ENCODE peak calls at places on chromosome 20, in five cellular contexts. W, G, T, F and J are unnamed samples.

GRCh38 chr20:42191140-42191860 is 573.1 kb upstream of the CHD6 start:
- DNase-seq in W (no peak), G (no peak), T (no peak), F (no peak), J (peak)

GRCh38 chr20:15895560-15896084 is 677.6 kb downstream of the KIF16B start:
- DNase-seq in W (peak), G (no peak), T (no peak), F (no peak), J (no peak)

GRCh38 chr20:17542993-17543412 is 11.8 kb upstream of the BFSP1 start:
- DNase-seq in W (no peak), G (no peak), T (no peak), F (no peak), J (no peak)

GRCh38 chr20:42276718-42277117 is 658.5 kb upstream of the CHD6 start:
- DNase-seq in W (no peak), G (no peak), T (no peak), F (no peak), J (no peak)

GRCh38 chr20:51388227-51388626 is 154.3 kb downstream of the NFATC2 start:
- DNase-seq in W (no peak), G (no peak), T (no peak), F (no peak), J (peak)

GRCh38 chr20:60589624-60590023 is 631.4 kb downstream of the CDH26 start:
- DNase-seq in W (no peak), G (peak), T (no peak), F (peak), J (no peak)

GRCh38 chr20:32439132-32439829 is 81.2 kb downstream of the ASXL1 start:
- DNase-seq in W (no peak), G (no peak), T (no peak), F (no peak), J (no peak)

GRCh38 chr20:46621492-46621891 is 29.8 kb downstream of the SLC13A3 start:
- DNase-seq in W (no peak), G (no peak), T (no peak), F (no peak), J (no peak)

GRCh38 chr20:44097521-44098255 is 89.3 kb downstream of the JPH2 start:
- DNase-seq in W (no peak), G (no peak), T (peak), F (peak), J (no peak)

GRCh38 chr20:41125530-41126457 is 11.5 kb upstream of the PLCG1 start:
- DNase-seq in W (no peak), G (no peak), T (no peak), F (no peak), J (no peak)

GRCh38 chr20:18831830-18832229 is 18.2 kb downstream of the SCP2D1 start:
- DNase-seq in W (no peak), G (no peak), T (no peak), F (no peak), J (no peak)

GRCh38 chr20:25296094-25297093 is 48.5 kb downstream of the PYGB start:
- DNase-seq in W (no peak), G (peak), T (peak), F (peak), J (peak)

GRCh38 chr20:8073024-8073832 is 53.7 kb upstream of the TMX4 start:
- DNase-seq in W (no peak), G (peak), T (peak), F (no peak), J (peak)

GRCh38 chr20:22920898-22921297 is 114.2 kb upstream of the SSTR4 start:
- DNase-seq in W (no peak), G (no peak), T (no peak), F (no peak), J (no peak)

GRCh38 chr20:50331469-50332251 is 141.0 kb downstream of the CEBPB start:
- DNase-seq in W (no peak), G (no peak), T (peak), F (no peak), J (no peak)

GRCh38 chr20:57829336-57829735 is 119.5 kb upstream of the PMEPA1 start:
- DNase-seq in W (no peak), G (no peak), T (no peak), F (no peak), J (no peak)

GRCh38 chr20:52402514-52402913 is 210.9 kb upstream of the ZFP64 start:
- DNase-seq in W (no peak), G (no peak), T (no peak), F (no peak), J (no peak)

GRCh38 chr20:51930775-51931174 is 128.5 kb upstream of the SALL4 start:
- DNase-seq in W (no peak), G (no peak), T (no peak), F (no peak), J (peak)

GRCh38 chr20:24770628-24771556 is 178.2 kb upstream of the CST7 start:
- DNase-seq in W (no peak), G (no peak), T (no peak), F (no peak), J (no peak)

GRCh38 chr20:47700327-47700726 is 85.0 kb downstream of the SULF2 start:
- DNase-seq in W (no peak), G (no peak), T (no peak), F (no peak), J (no peak)

GRCh38 chr20:57928181-57928967 is 218.6 kb upstream of the PMEPA1 start:
- DNase-seq in W (no peak), G (no peak), T (no peak), F (no peak), J (peak)

GRCh38 chr20:61500791-61501321 is 248.8 kb downstream of the CDH4 start:
- DNase-seq in W (no peak), G (peak), T (no peak), F (no peak), J (no peak)

GRCh38 chr20:24910461-24910860 is 38.6 kb upstream of the CST7 start:
- DNase-seq in W (no peak), G (no peak), T (no peak), F (no peak), J (no peak)

GRCh38 chr20:52943185-52943841 is 28.8 kb upstream of the TSHZ2 start:
- DNase-seq in W (no peak), G (no peak), T (peak), F (no peak), J (no peak)

GRCh38 chr20:62740286-62741141 is 31.9 kb downstream of the NTSR1 start:
- DNase-seq in W (peak), G (no peak), T (peak), F (peak), J (peak)

GRCh38 chr20:34437330-34437986 is 74.4 kb downstream of the ITCH start:
- DNase-seq in W (no peak), G (no peak), T (no peak), F (no peak), J (no peak)
- TF ChIP-seq JUNB in W (no peak), G (no peak), T (no peak), F (no peak), J (no peak)

DNA sequence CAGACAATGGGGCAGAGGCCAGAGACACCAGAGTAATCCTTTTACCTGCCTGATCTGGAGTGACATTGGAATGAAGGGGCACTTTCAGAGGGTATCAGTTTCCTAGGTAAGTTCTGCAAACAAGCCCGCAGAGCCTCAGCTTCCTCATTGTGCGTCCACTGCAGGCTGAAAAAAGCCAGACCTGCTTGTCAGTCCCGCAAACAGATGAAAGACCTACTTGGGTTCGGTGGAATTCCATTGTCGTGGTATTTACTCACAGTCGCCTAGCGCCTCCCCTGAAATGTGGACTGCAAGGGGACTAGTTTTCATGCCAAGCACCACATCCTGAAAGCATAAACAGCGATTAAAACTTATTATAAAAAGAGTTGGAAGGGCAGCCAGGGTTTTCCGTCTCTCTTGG is 121.5 kb downstream of the PAX1 start:
- DNase-seq in W (no peak), G (peak), T (peak), F (no peak), J (no peak)
- H3K4me2 ChIP-seq in W (no peak), G (no peak), T (no peak), F (no peak), J (no peak)

GRCh38 chr20:38242848-38243449 is 17.6 kb downstream of the KIAA1755 start:
- DNase-seq in W (no peak), G (peak), T (peak), F (peak), J (peak)

GRCh38 chr20:38238834-38239233 is 21.7 kb downstream of the KIAA1755 start:
- DNase-seq in W (no peak), G (no peak), T (no peak), F (no peak), J (no peak)

GRCh38 chr20:38239406-38239805 is 21.1 kb downstream of the KIAA1755 start:
- DNase-seq in W (no peak), G (no peak), T (no peak), F (no peak), J (no peak)

GRCh38 chr20:38241201-38241600 is 19.3 kb downstream of the KIAA1755 start:
- DNase-seq in W (no peak), G (no peak), T (no peak), F (no peak), J (no peak)

DNA sequence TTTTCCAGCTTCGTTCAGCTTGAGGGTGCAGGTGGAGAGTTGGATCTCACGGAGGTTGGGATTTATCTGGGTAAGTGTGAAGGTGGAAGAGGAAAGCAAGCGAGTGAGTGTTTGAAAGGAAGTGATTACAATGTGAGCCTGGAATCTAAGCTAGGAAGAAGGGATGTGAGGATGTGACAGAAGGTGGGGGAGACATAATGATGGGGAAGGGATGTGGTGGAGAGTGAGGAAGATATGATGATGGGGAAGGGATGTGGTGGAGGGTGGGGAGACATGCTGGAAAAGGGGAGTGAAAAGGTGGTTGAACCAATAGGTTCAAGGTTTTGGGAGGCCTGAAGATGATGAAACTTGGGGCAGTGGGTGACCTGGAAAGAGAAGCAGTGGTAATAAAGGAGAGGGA is 23.2 kb downstream of the KIAA1755 start:
- DNase-seq in W (no peak), G (no peak), T (no peak), F (no peak), J (no peak)
- TF ChIP-seq JUNB in W (no peak), G (no peak), T (no peak), F (no peak), J (no peak)

GRCh38 chr20:4593149-4593525 is 128.6 kb upstream of the PRND start:
- DNase-seq in W (no peak), G (no peak), T (no peak), F (no peak), J (no peak)
- H3K4me2 ChIP-seq in W (no peak), G (peak), T (peak), F (no peak), J (peak)

GRCh38 chr20:12682613-12683012 is 326.2 kb upstream of the SPTLC3 start:
- DNase-seq in W (no peak), G (no peak), T (no peak), F (no peak), J (no peak)
- TF ChIP-seq JUNB in W (no peak), G (no peak), T (no peak), F (no peak), J (no peak)

GRCh38 chr20:5312518-5312917 is 4.2 kb downstream of the PROKR2 start:
- DNase-seq in W (no peak), G (no peak), T (no peak), F (no peak), J (no peak)
- H3K4me2 ChIP-seq in W (no peak), G (no peak), T (no peak), F (no peak), J (no peak)

GRCh38 chr20:1207293-1207884 is 4.1 kb downstream of the C20orf202 start:
- DNase-seq in W (no peak), G (no peak), T (no peak), F (peak), J (no peak)

GRCh38 chr20:1211954-1212497 is 8.8 kb downstream of the C20orf202 start:
- DNase-seq in W (no peak), G (peak), T (no peak), F (no peak), J (no peak)

GRCh38 chr20:1206749-1207148 is 3.5 kb downstream of the C20orf202 start:
- DNase-seq in W (no peak), G (no peak), T (no peak), F (no peak), J (no peak)

GRCh38 chr20:1210501-1210900 is 7.2 kb downstream of the C20orf202 start:
- DNase-seq in W (no peak), G (no peak), T (no peak), F (no peak), J (no peak)

DNA sequence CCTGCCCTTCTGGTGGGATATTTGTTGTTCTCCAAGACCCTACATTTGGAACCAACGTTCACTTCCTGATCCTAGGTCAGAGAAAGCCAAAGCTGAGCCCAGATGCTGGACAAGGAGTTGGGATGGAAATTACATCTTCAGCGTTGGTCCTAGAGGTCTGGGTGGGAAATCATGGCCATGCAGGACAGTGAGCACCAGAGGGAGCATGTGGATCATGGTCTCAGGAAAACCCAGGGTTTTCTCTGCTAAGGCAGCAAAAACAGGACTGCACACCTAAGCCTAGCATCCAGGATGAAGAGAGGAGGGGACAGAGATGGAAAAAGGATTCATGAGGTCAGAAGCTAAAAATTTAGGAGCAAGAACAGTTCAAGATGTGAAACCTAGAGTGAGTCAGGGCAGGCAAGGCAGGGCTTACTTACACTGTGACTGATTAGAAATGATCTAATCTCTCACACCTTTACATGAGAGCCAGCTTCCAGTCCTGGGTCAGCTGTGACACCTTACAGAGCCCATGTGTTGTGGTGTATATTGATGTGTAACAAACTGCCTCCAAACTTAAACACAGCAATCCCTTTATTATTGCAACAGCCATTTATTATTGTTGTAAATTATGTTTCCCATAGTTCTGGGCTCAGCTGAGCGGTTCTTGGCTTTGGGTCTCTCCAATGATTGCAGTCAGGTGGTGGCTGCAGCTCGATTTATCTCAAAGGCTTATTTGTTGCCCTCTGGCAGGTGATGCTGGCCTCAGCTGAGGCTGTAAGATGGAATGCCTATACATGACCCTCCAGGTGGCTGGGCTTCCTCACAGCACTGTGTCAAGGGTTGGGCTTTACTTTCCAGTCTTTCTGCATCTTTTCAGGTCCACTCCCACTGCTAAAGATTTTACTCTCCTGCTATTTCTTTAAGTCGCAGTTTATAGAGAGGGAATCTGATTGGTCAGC is 6.5 kb downstream of the C20orf202 start:
- DNase-seq in W (no peak), G (peak), T (no peak), F (no peak), J (no peak)
- TF ChIP-seq JUNB in W (no peak), G (no peak), T (no peak), F (no peak), J (no peak)

DNA sequence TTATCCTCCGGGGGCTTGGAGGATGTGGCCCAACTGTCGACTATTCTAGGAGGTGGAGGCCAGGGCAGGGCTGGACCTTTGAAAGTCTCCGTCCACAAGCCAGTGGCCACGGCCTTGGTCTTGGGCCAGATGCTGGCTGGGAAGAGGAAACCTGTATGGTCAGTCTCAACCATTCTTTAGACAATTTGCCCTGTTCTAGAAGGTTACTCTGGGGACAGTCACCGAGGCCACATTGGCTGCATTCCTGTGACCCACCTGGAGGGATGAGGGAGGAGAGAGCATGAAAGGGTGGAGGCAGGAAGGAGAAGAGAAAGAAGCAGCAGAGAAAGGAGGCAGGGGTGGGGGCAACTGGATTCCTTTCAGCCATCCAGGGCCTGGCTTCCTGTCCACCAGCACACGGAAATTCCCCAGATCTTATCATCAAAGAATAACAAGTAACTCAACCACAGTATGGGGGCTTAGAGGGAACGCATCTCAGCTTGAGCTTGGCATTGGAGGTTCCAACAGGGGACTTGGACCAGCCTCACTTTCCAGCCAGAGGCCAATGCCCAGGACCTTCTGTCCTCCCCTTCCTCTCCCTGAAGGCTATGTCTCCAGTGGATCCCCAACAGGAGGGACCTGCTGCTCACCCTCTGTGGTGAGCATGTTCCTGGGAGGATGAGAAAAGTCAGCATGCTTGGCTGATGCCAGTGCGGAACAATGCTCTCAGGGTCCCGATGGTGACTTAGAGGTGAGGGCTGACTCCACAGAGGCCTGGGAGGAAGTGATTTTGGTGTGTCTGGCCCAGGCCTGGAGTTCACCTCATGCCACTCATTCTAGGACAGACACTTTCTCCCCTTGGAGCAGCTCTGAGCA is 30.4 kb downstream of the TGM2 start:
- DNase-seq in W (no peak), G (peak), T (peak), F (peak), J (no peak)
- H3K4me2 ChIP-seq in W (no peak), G (no peak), T (peak), F (peak), J (peak)

GRCh38 chr20:49030954-49031619 is 15.0 kb upstream of the CSE1L start:
- DNase-seq in W (no peak), G (no peak), T (no peak), F (no peak), J (no peak)
- TF ChIP-seq JUNB in W (no peak), G (no peak), T (no peak), F (no peak), J (no peak)

GRCh38 chr20:4603724-4604123 is 118.0 kb upstream of the PRND start:
- DNase-seq in W (no peak), G (no peak), T (no peak), F (no peak), J (no peak)
- H3K4me2 ChIP-seq in W (no peak), G (no peak), T (no peak), F (no peak), J (no peak)